ENCODE peak calls at places on chromosomes 16 and 17, in eight cellular contexts. H, M, U, S, C, N, Y and Q are unnamed samples.

GRCh38 chr17:83067718-83068261 is 11.6 kb upstream of the METRNL start:
- DNase-seq in M (no peak), S (no peak), Y (no peak), U (no peak), H (no peak), C (no peak), N (peak; percentile 44), Q (peak; percentile 2)

GRCh38 chr16:72428611-72429376 is 256.8 kb upstream of the PMFBP1 start:
- DNase-seq in M (no peak), S (no peak), H (no peak), C (no peak), U (no peak), Y (no peak), N (no peak), Q (no peak)

GRCh38 chr16:29963021-29963743 is 1.3 kb downstream of the TMEM219 start:
- DNase-seq in Y (no peak), M (no peak), C (peak; percentile 49), H (no peak), N (no peak), S (no peak), U (no peak), Q (no peak)

GRCh38 chr17:42361781-42362186 is 26.5 kb downstream of the STAT3 start:
- DNase-seq in Y (no peak), N (no peak), M (no peak), C (no peak), U (no peak), S (no peak), H (no peak), Q (no peak)

GRCh38 chr17:28879886-28880571 is 17.5 kb downstream of the FLOT2 start:
- DNase-seq in U (no peak), M (no peak), C (no peak), S (no peak), Y (no peak), H (no peak), N (no peak), Q (no peak)

GRCh38 chr17:37576281-37576680 is 32.9 kb downstream of the SYNRG start:
- DNase-seq in M (no peak), N (no peak), H (no peak), S (no peak), U (peak; percentile 3), C (no peak), Y (no peak), Q (no peak)

GRCh38 chr16:88705746-88706287 is 391 bp downstream of the RNF166 start:
- DNase-seq in N (no peak), S (no peak), Y (peak; percentile 38), M (no peak), H (no peak), C (no peak), U (no peak), Q (no peak)

GRCh38 chr16:75304521-75305363 is 53.3 kb upstream of the BCAR1 start:
- DNase-seq in N (no peak), U (peak; percentile 91), M (no peak), H (peak; percentile 13), Y (peak; percentile 83), C (peak; percentile 50), S (no peak), Q (peak; percentile 39)

GRCh38 chr16:48409839-48410610 is 24.8 kb upstream of the SIAH1 start:
- DNase-seq in U (peak; percentile 72), Y (no peak), N (no peak), S (no peak), C (peak; percentile 34), M (peak; percentile 41), H (no peak), Q (peak; percentile 15)

GRCh38 chr17:76260669-76261068 is 4.5 kb upstream of the UBALD2 start:
- DNase-seq in S (no peak), C (no peak), N (no peak), H (no peak), Y (no peak), M (no peak), U (no peak), Q (no peak)

GRCh38 chr16:87127061-87127765 is 190.0 kb downstream of the C16orf95 start:
- DNase-seq in Y (peak; percentile 26), C (peak; percentile 64), U (no peak), S (no peak), N (no peak), M (no peak), H (no peak), Q (no peak)

GRCh38 chr16:65782537-65783290 is 583.8 kb upstream of the CDH5 start:
- DNase-seq in C (no peak), U (peak; percentile 68), S (no peak), N (no peak), Y (no peak), M (no peak), H (no peak), Q (no peak)

GRCh38 chr16:77158293-77158692 is 32.7 kb upstream of the MON1B start:
- DNase-seq in M (no peak), U (no peak), C (no peak), Y (no peak), N (no peak), S (no peak), H (no peak), Q (no peak)

GRCh38 chr17:41308251-41308917 is 725 bp downstream of the KRTAP16-1 start:
- DNase-seq in C (no peak), N (peak; percentile 65), S (no peak), M (no peak), Y (no peak), H (no peak), U (peak; percentile 34), Q (no peak)

GRCh38 chr17:80845863-80846671 is 145.6 kb upstream of the CHMP6 start:
- DNase-seq in C (no peak), Y (peak; percentile 49), S (no peak), N (peak; percentile 60), U (no peak), H (peak; percentile 74), M (no peak), Q (no peak)

GRCh38 chr16:66569827-66570405 is 3.7 kb downstream of the CMTM1 start:
- DNase-seq in M (no peak), N (no peak), Y (no peak), S (no peak), U (peak; percentile 56), C (no peak), H (no peak), Q (no peak)

GRCh38 chr16:70778901-70779309 is 22.1 kb downstream of the VAC14 start:
- DNase-seq in N (peak; percentile 51), Y (peak; percentile 21), M (peak; percentile 40), H (no peak), U (peak; percentile 88), S (peak; percentile 86), C (peak; percentile 92), Q (peak; percentile 78)

GRCh38 chr17:76735006-76735405 is 2.1 kb downstream of the SRSF2 start:
- DNase-seq in M (no peak), H (peak; percentile 39), N (no peak), U (peak; percentile 46), Y (no peak), S (no peak), C (no peak), Q (no peak)

GRCh38 chr17:76671912-76672262 is 28.3 kb upstream of the ST6GALNAC1 start:
- DNase-seq in C (no peak), H (no peak), S (no peak), U (no peak), M (no peak), N (no peak), Y (no peak), Q (no peak)

GRCh38 chr17:61393550-61393903 is 6.1 kb upstream of the TBX2 start:
- DNase-seq in N (no peak), H (no peak), C (no peak), S (no peak), M (no peak), U (peak; percentile 13), Y (no peak), Q (peak; percentile 47)

DNA sequence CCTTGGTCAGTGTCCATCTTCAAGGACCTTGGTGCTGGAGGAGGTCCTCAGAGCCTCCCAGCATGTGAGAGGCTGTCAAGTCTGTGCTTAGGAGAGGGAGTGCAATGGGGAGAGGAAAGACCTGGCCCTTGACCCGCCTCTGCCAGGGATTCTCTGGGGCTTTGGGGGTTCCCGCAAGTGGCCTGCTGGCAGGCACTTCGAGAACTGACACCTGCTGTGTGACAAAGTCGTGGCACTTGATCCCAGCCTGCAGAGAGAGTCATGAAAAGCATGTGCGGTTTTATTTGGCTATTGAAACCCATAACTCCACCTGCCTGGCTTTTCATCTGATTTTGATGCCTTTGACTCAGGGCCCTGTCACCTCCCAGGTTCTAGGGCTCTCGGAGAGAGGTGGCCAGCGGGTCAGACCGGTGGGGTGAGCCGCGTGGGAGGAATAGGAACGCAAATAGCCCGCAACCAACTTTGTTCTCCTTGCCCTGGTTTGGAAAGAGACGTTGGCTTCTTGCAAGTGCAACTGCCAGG is 42.8 kb upstream of the GSE1 start:
- DNase-seq in C (no peak), Y (no peak), M (no peak), H (peak; percentile 70), N (no peak), U (peak; percentile 45), S (no peak), Q (no peak)
- H3K4me3 ChIP-seq in C (no peak overlapping the region), Y (no peak overlapping the region), M (no peak overlapping the region), H (peak overlapping the region; percentile 46), N (no peak overlapping the region), U (no peak overlapping the region), S (peak overlapping the region; percentile 7), Q (no peak overlapping the region)

GRCh38 chr17:63533433-63534077 is 10.4 kb downstream of the KCNH6 start:
- DNase-seq in C (no peak), N (no peak), S (peak; percentile 27), Y (no peak), M (no peak), U (no peak), H (no peak), Q (no peak)

GRCh38 chr17:63534078-63534570 is 11.0 kb downstream of the KCNH6 start:
- DNase-seq in U (no peak), H (no peak), M (no peak), C (no peak), S (no peak), Y (no peak), N (no peak), Q (no peak)

GRCh38 chr17:63530557-63531021 is 7.4 kb downstream of the KCNH6 start:
- DNase-seq in Y (no peak), H (no peak), C (no peak), N (no peak), M (no peak), S (no peak), U (no peak), Q (no peak)

GRCh38 chr17:63529711-63530556 is 6.8 kb downstream of the KCNH6 start:
- DNase-seq in M (no peak), S (no peak), Y (no peak), H (no peak), C (no peak), N (no peak), U (no peak), Q (no peak)

GRCh38 chr17:63531022-63531965 is 8.1 kb downstream of the KCNH6 start:
- DNase-seq in Y (no peak), N (no peak), M (no peak), C (no peak), S (no peak), U (no peak), H (no peak), Q (peak; percentile 72)
- TF ChIP-seq CTCF in Y (no peak), N (no peak), M (no peak), C (no peak), S (no peak), U (no peak), H (no peak), Q (no peak)

GRCh38 chr17:62678214-62678919 is 50.9 kb downstream of the MRC2 start:
- DNase-seq in C (no peak), U (no peak), S (no peak), Y (no peak), H (no peak), N (no peak), M (no peak), Q (no peak)
- H3K36me3 ChIP-seq in C (no peaks in the 10 kb centered on the region), U (peaks cover 22% of the 10 kb centered on the region), S (no peaks in the 10 kb centered on the region), Y (no peaks in the 10 kb centered on the region), H (no peaks in the 10 kb centered on the region), N (peaks cover 48% of the 10 kb centered on the region), M (no peaks in the 10 kb centered on the region), Q (no peaks in the 10 kb centered on the region)

GRCh38 chr17:1186923-1187771 is 7.4 kb upstream of the ABR start:
- DNase-seq in N (peak; percentile 93), C (peak; percentile 88), H (peak; percentile 83), U (peak; percentile 74), S (peak; percentile 89), Y (peak; percentile 83), M (peak; percentile 87), Q (peak; percentile 77)
- H3K4me3 ChIP-seq in N (peak overlapping the region; percentile 40), C (no peak overlapping the region), H (no peak overlapping the region), U (no peak overlapping the region), S (no peak overlapping the region), Y (no peak overlapping the region), M (no peak overlapping the region), Q (no peak overlapping the region)